ENCODE peak calls at places on chromosomes 12 and 14, in eight cellular contexts. One of them, this sample, is unnamed.

GRCh38 chr12:64995831-64996230 is 125.3 kb downstream of the WIF1 start:
- DNase-seq in left lobe of liver: no peak
- DNase-seq in fibroblast of lung: peak; percentile 2
- DNase-seq in endothelial cell of umbilical vein: no peak
- DNase-seq in caudate nucleus: no peak
- DNase-seq in non-pigmented ciliary epithelial cell: peak; percentile 13
- DNase-seq in endothelial cell: no peak
- DNase-seq in CD8-positive, alpha-beta T cell: no peak
- DNase-seq in this sample: no peak

GRCh38 chr12:80877706-80878384 is 59.9 kb downstream of the LIN7A start:
- DNase-seq in left lobe of liver: no peak
- DNase-seq in fibroblast of lung: peak; percentile 56
- DNase-seq in endothelial cell of umbilical vein: no peak
- DNase-seq in caudate nucleus: no peak
- DNase-seq in non-pigmented ciliary epithelial cell: no peak
- DNase-seq in endothelial cell: no peak
- DNase-seq in CD8-positive, alpha-beta T cell: no peak
- DNase-seq in this sample: no peak

GRCh38 chr14:72594099-72594901 is 299.6 kb downstream of the DPF3 start:
- DNase-seq in left lobe of liver: no peak
- DNase-seq in fibroblast of lung: peak; percentile 36
- DNase-seq in endothelial cell of umbilical vein: no peak
- DNase-seq in caudate nucleus: no peak
- DNase-seq in non-pigmented ciliary epithelial cell: no peak
- DNase-seq in endothelial cell: no peak
- DNase-seq in CD8-positive, alpha-beta T cell: peak; percentile 9
- DNase-seq in this sample: no peak

GRCh38 chr14:56247495-56248087 is 129.4 kb downstream of the PELI2 start:
- DNase-seq in left lobe of liver: no peak
- DNase-seq in fibroblast of lung: peak; percentile 25
- DNase-seq in endothelial cell of umbilical vein: peak; percentile 48
- DNase-seq in caudate nucleus: no peak
- DNase-seq in non-pigmented ciliary epithelial cell: no peak
- DNase-seq in endothelial cell: no peak
- DNase-seq in CD8-positive, alpha-beta T cell: no peak
- DNase-seq in this sample: no peak

GRCh38 chr12:67651380-67651695 is 2.8 kb downstream of the DYRK2 start:
- DNase-seq in left lobe of liver: no peak
- DNase-seq in fibroblast of lung: peak; percentile 41
- DNase-seq in endothelial cell of umbilical vein: peak; percentile 8
- DNase-seq in caudate nucleus: no peak
- DNase-seq in non-pigmented ciliary epithelial cell: no peak
- DNase-seq in endothelial cell: no peak
- DNase-seq in CD8-positive, alpha-beta T cell: no peak
- DNase-seq in this sample: no peak

GRCh38 chr12:58812229-58812628 is 108.1 kb downstream of the LRIG3 start:
- DNase-seq in left lobe of liver: no peak
- DNase-seq in fibroblast of lung: no peak
- DNase-seq in endothelial cell of umbilical vein: no peak
- DNase-seq in caudate nucleus: no peak
- DNase-seq in non-pigmented ciliary epithelial cell: no peak
- DNase-seq in endothelial cell: no peak
- DNase-seq in CD8-positive, alpha-beta T cell: no peak
- DNase-seq in this sample: no peak

GRCh38 chr14:105472496-105472991 is 2.1 kb upstream of the CRIP2 start:
- DNase-seq in left lobe of liver: peak; percentile 66
- DNase-seq in fibroblast of lung: no peak
- DNase-seq in endothelial cell of umbilical vein: no peak
- DNase-seq in caudate nucleus: no peak
- DNase-seq in non-pigmented ciliary epithelial cell: no peak
- DNase-seq in endothelial cell: no peak
- DNase-seq in CD8-positive, alpha-beta T cell: no peak
- DNase-seq in this sample: no peak

GRCh38 chr12:662541-663292 is 528 bp downstream of the NINJ2 start:
- DNase-seq in left lobe of liver: no peak
- DNase-seq in fibroblast of lung: peak; percentile 25
- DNase-seq in endothelial cell of umbilical vein: no peak
- DNase-seq in caudate nucleus: no peak
- DNase-seq in non-pigmented ciliary epithelial cell: no peak
- DNase-seq in endothelial cell: no peak
- DNase-seq in CD8-positive, alpha-beta T cell: no peak
- DNase-seq in this sample: no peak

GRCh38 chr14:100308112-100308792 is 2.0 kb upstream of the SLC25A29 start:
- DNase-seq in left lobe of liver: no peak
- DNase-seq in fibroblast of lung: no peak
- DNase-seq in endothelial cell of umbilical vein: no peak
- DNase-seq in caudate nucleus: no peak
- DNase-seq in non-pigmented ciliary epithelial cell: no peak
- DNase-seq in endothelial cell: no peak
- DNase-seq in CD8-positive, alpha-beta T cell: no peak
- DNase-seq in this sample: no peak

GRCh38 chr12:87509233-87509820 is 519.9 kb downstream of the C12orf50 start:
- DNase-seq in left lobe of liver: no peak
- DNase-seq in fibroblast of lung: peak; percentile 75
- DNase-seq in endothelial cell of umbilical vein: peak; percentile 5
- DNase-seq in caudate nucleus: no peak
- DNase-seq in non-pigmented ciliary epithelial cell: peak; percentile 47
- DNase-seq in endothelial cell: no peak
- DNase-seq in CD8-positive, alpha-beta T cell: no peak
- DNase-seq in this sample: no peak

GRCh38 chr14:95006479-95006878 is 150.8 kb downstream of the DICER1 start:
- DNase-seq in left lobe of liver: no peak
- DNase-seq in fibroblast of lung: no peak
- DNase-seq in endothelial cell of umbilical vein: no peak
- DNase-seq in caudate nucleus: no peak
- DNase-seq in non-pigmented ciliary epithelial cell: no peak
- DNase-seq in endothelial cell: no peak
- DNase-seq in CD8-positive, alpha-beta T cell: no peak
- DNase-seq in this sample: no peak

GRCh38 chr12:34607520-34608195 is 585.4 kb downstream of the ALG10 start:
- DNase-seq in left lobe of liver: peak; percentile 15
- DNase-seq in fibroblast of lung: no peak
- DNase-seq in endothelial cell of umbilical vein: no peak
- DNase-seq in caudate nucleus: no peak
- DNase-seq in non-pigmented ciliary epithelial cell: no peak
- DNase-seq in endothelial cell: no peak
- DNase-seq in CD8-positive, alpha-beta T cell: no peak
- DNase-seq in this sample: no peak

GRCh38 chr14:77007975-77008421 is 20.5 kb downstream of the IRF2BPL start:
- DNase-seq in left lobe of liver: peak; percentile 99
- DNase-seq in fibroblast of lung: no peak
- DNase-seq in endothelial cell of umbilical vein: no peak
- DNase-seq in caudate nucleus: no peak
- DNase-seq in non-pigmented ciliary epithelial cell: no peak
- DNase-seq in endothelial cell: no peak
- DNase-seq in CD8-positive, alpha-beta T cell: no peak
- DNase-seq in this sample: no peak

GRCh38 chr12:50507930-50508329 is 3.1 kb downstream of the DIP2B start:
- DNase-seq in left lobe of liver: no peak
- DNase-seq in fibroblast of lung: no peak
- DNase-seq in endothelial cell of umbilical vein: no peak
- DNase-seq in caudate nucleus: no peak
- DNase-seq in non-pigmented ciliary epithelial cell: no peak
- DNase-seq in endothelial cell: no peak
- DNase-seq in CD8-positive, alpha-beta T cell: no peak
- DNase-seq in this sample: no peak

GRCh38 chr12:124758266-124759200 is 105.1 kb downstream of the SCARB1 start:
- DNase-seq in left lobe of liver: no peak
- DNase-seq in fibroblast of lung: no peak
- DNase-seq in endothelial cell of umbilical vein: no peak
- DNase-seq in caudate nucleus: no peak
- DNase-seq in non-pigmented ciliary epithelial cell: no peak
- DNase-seq in endothelial cell: no peak
- DNase-seq in CD8-positive, alpha-beta T cell: no peak
- DNase-seq in this sample: no peak

GRCh38 chr14:104925214-104925899 is 678 bp downstream of the PLD4 start:
- DNase-seq in left lobe of liver: peak; percentile 36
- DNase-seq in fibroblast of lung: no peak
- DNase-seq in endothelial cell of umbilical vein: no peak
- DNase-seq in caudate nucleus: no peak
- DNase-seq in non-pigmented ciliary epithelial cell: no peak
- DNase-seq in endothelial cell: no peak
- DNase-seq in CD8-positive, alpha-beta T cell: no peak
- DNase-seq in this sample: no peak

GRCh38 chr14:95526483-95527391 is 8.1 kb upstream of the GLRX5 start:
- DNase-seq in left lobe of liver: no peak
- DNase-seq in fibroblast of lung: peak; percentile 51
- DNase-seq in endothelial cell of umbilical vein: peak; percentile 77
- DNase-seq in caudate nucleus: no peak
- DNase-seq in non-pigmented ciliary epithelial cell: no peak
- DNase-seq in endothelial cell: no peak
- DNase-seq in CD8-positive, alpha-beta T cell: no peak
- DNase-seq in this sample: no peak

GRCh38 chr14:55580401-55581010 is 499 bp downstream of the KTN1 start:
- DNase-seq in left lobe of liver: peak; percentile 57
- DNase-seq in fibroblast of lung: no peak
- DNase-seq in endothelial cell of umbilical vein: peak; percentile 35
- DNase-seq in caudate nucleus: no peak
- DNase-seq in non-pigmented ciliary epithelial cell: no peak
- DNase-seq in endothelial cell: peak; percentile 58
- DNase-seq in CD8-positive, alpha-beta T cell: peak; percentile 46
- DNase-seq in this sample: peak; percentile 33

GRCh38 chr14:61813101-61813596 is 50.9 kb downstream of the SNAPC1 start:
- DNase-seq in left lobe of liver: no peak
- DNase-seq in fibroblast of lung: peak; percentile 1
- DNase-seq in endothelial cell of umbilical vein: no peak
- DNase-seq in caudate nucleus: no peak
- DNase-seq in non-pigmented ciliary epithelial cell: no peak
- DNase-seq in endothelial cell: no peak
- DNase-seq in CD8-positive, alpha-beta T cell: no peak
- DNase-seq in this sample: no peak